ENCODE peak calls at places on chromosomes 6 and 20, in six cellular contexts. R is H4, P is Right ventricle myocardium superior, W is putamen, V is GM12865, X is RPMI7951. L is an unnamed sample.

GRCh38 chr6:161557333-161558107 is 283.7 kb upstream of the AGPAT4 start:
- DNase-seq in V (no peak), X (no peak), W (no peak), R (no peak), P (no peak), L (no peak)

GRCh38 chr20:3203315-3204123 is 963 bp downstream of the DDRGK1 start:
- DNase-seq in X (peak), V (peak), R (no peak), W (no peak), P (no peak), L (peak)

GRCh38 chr6:14824060-14824834 is 421.6 kb upstream of the JARID2 start:
- DNase-seq in P (no peak), V (no peak), R (no peak), X (peak), W (no peak), L (no peak)

GRCh38 chr6:51283723-51284122 is 465.1 kb downstream of the TFAP2B start:
- DNase-seq in X (no peak), R (no peak), V (no peak), P (no peak), W (no peak), L (no peak)

GRCh38 chr6:6825986-6826901 is 237.7 kb downstream of the LY86 start:
- DNase-seq in R (peak), V (peak), X (peak), W (peak), P (peak), L (no peak)

GRCh38 chr6:166438211-166438861 is 55.6 kb upstream of the MPC1 start:
- DNase-seq in W (no peak), R (no peak), V (no peak), P (no peak), X (no peak), L (no peak)

GRCh38 chr6:115712562-115712961 is 348.1 kb downstream of the FRK start:
- DNase-seq in V (no peak), W (peak), X (no peak), R (no peak), P (no peak), L (no peak)

GRCh38 chr20:59055302-59055701 is 12.7 kb upstream of the PRELID3B start:
- DNase-seq in V (peak), W (no peak), R (no peak), P (no peak), X (peak), L (no peak)

GRCh38 chr6:139027620-139028182 is 844 bp upstream of the ABRACL start:
- DNase-seq in X (peak), W (no peak), P (no peak), V (peak), R (no peak), L (peak)

GRCh38 chr20:34615477-34615876 is 57.0 kb downstream of the MAP1LC3A start:
- DNase-seq in X (no peak), V (no peak), R (no peak), W (peak), P (no peak), L (no peak)

GRCh38 chr6:130965657-130966056 is 97.4 kb downstream of the EPB41L2 start:
- DNase-seq in V (no peak), R (no peak), W (no peak), X (peak), P (no peak), L (no peak)

GRCh38 chr6:514396-514973 is 122.9 kb downstream of the IRF4 start:
- DNase-seq in X (no peak), V (no peak), R (no peak), P (no peak), W (no peak), L (no peak)

GRCh38 chr6:36052092-36052491 is 24.5 kb downstream of the MAPK14 start:
- DNase-seq in P (no peak), V (no peak), X (no peak), W (no peak), R (no peak), L (no peak)

GRCh38 chr6:56226946-56227879 is 20.2 kb downstream of the COL21A1 start:
- DNase-seq in X (peak), R (peak), W (no peak), P (no peak), V (no peak), L (no peak)

GRCh38 chr6:36666726-36667591 is 11.6 kb upstream of the CDKN1A start:
- DNase-seq in W (peak), R (peak), V (peak), X (peak), P (peak), L (peak)

GRCh38 chr6:119713903-119714302 is 364.3 kb upstream of the MAN1A1 start:
- DNase-seq in P (no peak), W (no peak), R (no peak), V (no peak), X (no peak), L (no peak)

GRCh38 chr6:142816024-142816423 is 129.0 kb downstream of the HIVEP2 start:
- DNase-seq in W (no peak), X (no peak), P (no peak), V (no peak), R (no peak), L (no peak)

GRCh38 chr6:97459986-97460385 is 177.0 kb upstream of the MMS22L start:
- DNase-seq in V (no peak), R (no peak), X (no peak), P (no peak), W (no peak), L (no peak)

GRCh38 chr20:18360601-18361000 is 72.3 kb downstream of the ZNF133 start:
- DNase-seq in P (no peak), V (no peak), W (no peak), X (no peak), R (no peak), L (no peak)

GRCh38 chr6:127366281-127367022 is 23.0 kb upstream of the ECHDC1 start:
- DNase-seq in R (peak), V (no peak), P (no peak), X (peak), W (no peak), L (peak)

L was measured in foreskin melanocyte.